ENCODE peak calls at places on chromosome 2, in six cellular contexts. One of them, this sample, is unnamed.
A peak's percentile ranks its signal among the peaks of the same experiment; 100 is the strongest.

GRCh38 chr2:1731512-1731962 is 12.8 kb downstream of the PXDN start:
- DNase-seq in HTR-8/SVneo: no peak
- DNase-seq in stimulated activated CD8-positive, alpha-beta memory T cell treated with anti-CD3 and anti-CD28 coated beads, Interleukin-12 subunit alpha, Interleukin-12 subunit beta, amount 100 ng/mL, for 1 hour: no peak
- DNase-seq in aorta: peak; percentile 62
- DNase-seq in IMR-90: peak; percentile 86
- DNase-seq in T-helper 9 cell: no peak
- DNase-seq in this sample: no peak

GRCh38 chr2:119180891-119181290 is 22.3 kb upstream of the C1QL2 start:
- DNase-seq in stimulated activated CD8-positive, alpha-beta memory T cell treated with anti-CD3 and anti-CD28 coated beads, Interleukin-12 subunit alpha, Interleukin-12 subunit beta, amount 100 ng/mL, for 1 hour: no peak
- DNase-seq in aorta: no peak
- DNase-seq in HTR-8/SVneo: no peak
- DNase-seq in T-helper 9 cell: no peak
- DNase-seq in IMR-90: no peak
- DNase-seq in this sample: no peak

GRCh38 chr2:12320027-12320734 is 396.6 kb upstream of the TRIB2 start:
- DNase-seq in IMR-90: peak; percentile 48
- DNase-seq in aorta: no peak
- DNase-seq in stimulated activated CD8-positive, alpha-beta memory T cell treated with anti-CD3 and anti-CD28 coated beads, Interleukin-12 subunit alpha, Interleukin-12 subunit beta, amount 100 ng/mL, for 1 hour: no peak
- DNase-seq in T-helper 9 cell: no peak
- DNase-seq in HTR-8/SVneo: no peak
- DNase-seq in this sample: no peak

GRCh38 chr2:118061135-118061955 is 26.9 kb upstream of the INSIG2 start:
- DNase-seq in stimulated activated CD8-positive, alpha-beta memory T cell treated with anti-CD3 and anti-CD28 coated beads, Interleukin-12 subunit alpha, Interleukin-12 subunit beta, amount 100 ng/mL, for 1 hour: no peak
- DNase-seq in HTR-8/SVneo: peak; percentile 7
- DNase-seq in T-helper 9 cell: no peak
- DNase-seq in IMR-90: peak; percentile 12
- DNase-seq in aorta: no peak
- DNase-seq in this sample: no peak

GRCh38 chr2:55109219-55109891 is 59.1 kb upstream of the RTN4 start:
- DNase-seq in stimulated activated CD8-positive, alpha-beta memory T cell treated with anti-CD3 and anti-CD28 coated beads, Interleukin-12 subunit alpha, Interleukin-12 subunit beta, amount 100 ng/mL, for 1 hour: no peak
- DNase-seq in HTR-8/SVneo: no peak
- DNase-seq in IMR-90: peak; percentile 92
- DNase-seq in aorta: no peak
- DNase-seq in T-helper 9 cell: no peak
- DNase-seq in this sample: no peak

GRCh38 chr2:96568094-96568493 is 31.5 kb downstream of the ARID5A start:
- DNase-seq in aorta: no peak
- DNase-seq in HTR-8/SVneo: no peak
- DNase-seq in stimulated activated CD8-positive, alpha-beta memory T cell treated with anti-CD3 and anti-CD28 coated beads, Interleukin-12 subunit alpha, Interleukin-12 subunit beta, amount 100 ng/mL, for 1 hour: no peak
- DNase-seq in IMR-90: no peak
- DNase-seq in T-helper 9 cell: no peak
- DNase-seq in this sample: no peak

GRCh38 chr2:30425326-30425725 is 21.7 kb upstream of the LCLAT1 start:
- DNase-seq in HTR-8/SVneo: no peak
- DNase-seq in stimulated activated CD8-positive, alpha-beta memory T cell treated with anti-CD3 and anti-CD28 coated beads, Interleukin-12 subunit alpha, Interleukin-12 subunit beta, amount 100 ng/mL, for 1 hour: no peak
- DNase-seq in aorta: peak; percentile 81
- DNase-seq in IMR-90: no peak
- DNase-seq in T-helper 9 cell: no peak
- DNase-seq in this sample: no peak

GRCh38 chr2:151928380-151928779 is 100.2 kb upstream of the ARL5A start:
- DNase-seq in stimulated activated CD8-positive, alpha-beta memory T cell treated with anti-CD3 and anti-CD28 coated beads, Interleukin-12 subunit alpha, Interleukin-12 subunit beta, amount 100 ng/mL, for 1 hour: no peak
- DNase-seq in HTR-8/SVneo: no peak
- DNase-seq in T-helper 9 cell: no peak
- DNase-seq in IMR-90: no peak
- DNase-seq in aorta: no peak
- DNase-seq in this sample: no peak

This sample was measured in T-cell.